ENCODE peak calls at places on chromosome 11, in six cellular contexts. V is progenitor cell of endocrine pancreas, K is HFFc6, Y is foreskin fibroblast, T is dorsolateral prefrontal cortex, H is AG04450. N is an unnamed sample.

GRCh38 chr11:108561535-108561991 is 32.0 kb downstream of the EXPH5 start:
- DNase-seq in V (no peak), K (peak; percentile 34), Y (peak; percentile 26), T (no peak), H (no peak), N (no peak)

GRCh38 chr11:8013833-8014232 is 26.7 kb downstream of the EIF3F start:
- DNase-seq in V (no peak), K (no peak), Y (no peak), T (no peak), H (no peak), N (no peak)

GRCh38 chr11:113698515-113698914 is 7.6 kb downstream of the TMPRSS5 start:
- DNase-seq in V (no peak), K (no peak), Y (no peak), T (no peak), H (no peak), N (no peak)

GRCh38 chr11:85658180-85658579 is 6.7 kb downstream of the CREBZF start:
- DNase-seq in V (no peak), K (no peak), Y (no peak), T (no peak), H (no peak), N (no peak)

GRCh38 chr11:117517097-117517496 is 189.4 kb downstream of the CEP164 start:
- DNase-seq in V (no peak), K (no peak), Y (no peak), T (no peak), H (no peak), N (no peak)

GRCh38 chr11:134443246-134443645 is 31.2 kb upstream of the B3GAT1 start:
- DNase-seq in V (no peak), K (no peak), Y (no peak), T (no peak), H (no peak), N (no peak)

GRCh38 chr11:16632295-16633200 is 105.9 kb upstream of the C11orf58 start:
- DNase-seq in V (no peak), K (peak; percentile 35), Y (no peak), T (no peak), H (no peak), N (no peak)

GRCh38 chr11:65532388-65533064 is 7.6 kb downstream of the SCYL1 start:
- DNase-seq in V (no peak), K (no peak), Y (no peak), T (no peak), H (no peak), N (no peak)

GRCh38 chr11:45470151-45471001 is 184.2 kb upstream of the SYT13 start:
- DNase-seq in V (no peak), K (no peak), Y (peak; percentile 16), T (no peak), H (no peak), N (no peak)

GRCh38 chr11:88428959-88429358 is 91.4 kb upstream of the CTSC start:
- DNase-seq in V (no peak), K (no peak), Y (no peak), T (no peak), H (no peak), N (no peak)

GRCh38 chr11:492416-493226 is 14.4 kb downstream of the RNH1 start:
- DNase-seq in V (no peak), K (no peak), Y (no peak), T (no peak), H (no peak), N (no peak)

GRCh38 chr11:57781529-57781943 is 19.9 kb downstream of the CTNND1 start:
- DNase-seq in V (peak; percentile 66), K (no peak), Y (no peak), T (no peak), H (no peak), N (no peak)

GRCh38 chr11:47398011-47398410 is 10.4 kb upstream of the SLC39A13 start:
- DNase-seq in V (no peak), K (no peak), Y (no peak), T (no peak), H (no peak), N (no peak)
- TF ChIP-seq CTCF in V (no peak), K (no peak), Y (no peak), T (no peak), H (no peak), N (no peak)

DNA sequence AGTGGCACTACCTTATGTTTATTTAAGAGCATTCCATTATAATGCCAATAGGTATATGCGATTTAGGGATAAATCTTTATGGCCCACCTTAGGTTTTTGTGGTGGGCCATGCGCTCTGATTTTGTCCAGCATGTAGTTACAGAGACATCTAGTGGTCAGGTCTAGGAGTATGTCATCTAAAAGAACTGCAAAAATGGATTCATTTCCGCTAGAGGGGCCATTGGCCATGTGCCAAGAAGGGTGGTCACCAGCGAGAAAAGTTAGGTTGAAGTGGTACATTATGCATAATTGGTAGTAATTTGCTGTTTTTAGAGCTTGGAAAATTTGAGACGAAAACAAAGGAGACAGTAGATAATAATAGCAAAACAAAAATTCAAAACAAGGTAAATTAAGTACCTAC is 27.7 kb downstream of the LRRC4C start:
- DNase-seq in V (no peak), K (no peak), Y (no peak), T (no peak), H (no peak), N (peak; percentile 8)
- TF ChIP-seq CTCF in V (peak; percentile 73), K (peak; percentile 54), Y (no peak), T (peak; percentile 21), H (no peak), N (peak; percentile 34)

DNA sequence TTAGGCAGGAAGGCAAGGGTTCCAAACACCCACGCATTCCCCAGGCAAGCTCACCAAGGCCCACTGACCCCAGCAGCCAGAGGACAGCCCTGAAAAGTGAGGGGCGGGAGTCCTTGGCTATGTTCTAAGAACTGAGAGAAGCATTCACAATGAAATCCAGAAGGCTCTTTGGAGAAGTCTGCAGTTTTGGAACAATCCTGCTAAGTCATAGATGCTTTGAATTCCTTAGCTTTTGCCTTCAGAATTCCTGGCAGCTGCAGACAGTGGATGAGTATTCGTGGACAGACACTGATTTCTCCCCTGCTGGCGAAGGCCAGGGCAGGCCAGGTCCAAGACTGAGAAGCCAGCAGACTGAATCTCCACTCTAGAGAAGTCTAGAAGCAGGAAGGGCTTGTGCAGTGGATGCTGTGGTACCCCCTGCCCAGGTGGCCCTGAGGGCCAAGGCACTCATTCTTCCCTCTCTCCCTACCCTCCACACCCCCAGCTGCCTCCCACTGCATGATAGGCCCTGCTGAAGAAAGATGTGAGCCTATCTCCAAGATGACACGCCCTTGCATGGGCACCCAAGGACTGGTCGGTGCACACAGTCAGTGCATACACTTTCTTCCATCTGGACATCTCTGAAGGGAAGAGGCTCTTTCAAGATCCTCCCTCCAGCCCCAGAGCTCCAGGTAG is 133.2 kb upstream of the TEAD1 start:
- DNase-seq in V (no peak), K (peak; percentile 91), Y (peak; percentile 87), T (no peak), H (peak; percentile 87), N (no peak)
- TF ChIP-seq CTCF in V (no peak), K (peak; percentile 62), Y (peak; percentile 54), T (no peak), H (peak; percentile 65), N (no peak)

GRCh38 chr11:100827934-100828661 is 141.0 kb downstream of the ARHGAP42 start:
- DNase-seq in V (peak; percentile 24), K (no peak), Y (no peak), T (no peak), H (peak; percentile 51), N (peak; percentile 51)
- TF ChIP-seq CTCF in V (peak; percentile 61), K (peak; percentile 39), Y (no peak), T (no peak), H (peak; percentile 54), N (peak; percentile 55)

GRCh38 chr11:3052109-3052479 is 5.1 kb downstream of the CARS1 start:
- DNase-seq in V (no peak), K (no peak), Y (no peak), T (no peak), H (no peak), N (no peak)

GRCh38 chr11:3052567-3052966 is 4.7 kb downstream of the CARS1 start:
- DNase-seq in V (no peak), K (no peak), Y (no peak), T (no peak), H (no peak), N (no peak)

GRCh38 chr11:3049430-3050243 is 7.6 kb downstream of the CARS1 start:
- DNase-seq in V (no peak), K (peak; percentile 96), Y (peak; percentile 97), T (peak; percentile 91), H (peak; percentile 94), N (no peak)

GRCh38 chr11:3050386-3051325 is 6.6 kb downstream of the CARS1 start:
- DNase-seq in V (no peak), K (no peak), Y (no peak), T (no peak), H (no peak), N (no peak)

GRCh38 chr11:3051435-3052108 is 5.7 kb downstream of the CARS1 start:
- DNase-seq in V (no peak), K (no peak), Y (no peak), T (no peak), H (no peak), N (no peak)
- TF ChIP-seq CTCF in V (no peak), K (peak; percentile 53), Y (peak; percentile 22), T (no peak), H (peak; percentile 44), N (no peak)

GRCh38 chr11:103894673-103895072 is 141.8 kb upstream of the DDI1 start:
- DNase-seq in V (no peak), K (no peak), Y (no peak), T (no peak), H (no peak), N (no peak)
- TF ChIP-seq CTCF in V (no peak), K (no peak), Y (no peak), T (no peak), H (no peak), N (no peak)

N was measured in endothelial cell.